ENCODE peak calls at places on chromosomes 13 and 19, in five cellular contexts. One of them, this sample, is unnamed.

GRCh38 chr13:44142911-44143665 is 230.5 kb upstream of the SERP2 start:
- DNase-seq in dermis microvascular lymphatic vessel endothelial cell: no peak
- DNase-seq in CD8-positive, alpha-beta T cell: no peak
- DNase-seq in NCI-H524 treated with DMSO at 0.1 percent for 48 hours: no peak
- DNase-seq in heart left ventricle: no peak
- DNase-seq in this sample: no peak

GRCh38 chr19:49894879-49895565 is 1.7 kb downstream of the IL4I1 start:
- DNase-seq in dermis microvascular lymphatic vessel endothelial cell: no peak
- DNase-seq in CD8-positive, alpha-beta T cell: peak
- DNase-seq in heart left ventricle: no peak
- DNase-seq in NCI-H524 treated with DMSO at 0.1 percent for 48 hours: no peak
- DNase-seq in this sample: no peak

GRCh38 chr19:38849147-38849745 is 540 bp downstream of the HNRNPL start:
- DNase-seq in heart left ventricle: peak
- DNase-seq in CD8-positive, alpha-beta T cell: peak
- DNase-seq in NCI-H524 treated with DMSO at 0.1 percent for 48 hours: peak
- DNase-seq in dermis microvascular lymphatic vessel endothelial cell: peak
- DNase-seq in this sample: peak

GRCh38 chr19:35114656-35115537 is 726 bp upstream of the FXYD3 start:
- DNase-seq in NCI-H524 treated with DMSO at 0.1 percent for 48 hours: no peak
- DNase-seq in dermis microvascular lymphatic vessel endothelial cell: no peak
- DNase-seq in heart left ventricle: peak
- DNase-seq in CD8-positive, alpha-beta T cell: peak
- DNase-seq in this sample: peak

GRCh38 chr13:41133951-41134350 is 1.3 kb upstream of the KBTBD6 start:
- DNase-seq in heart left ventricle: no peak
- DNase-seq in NCI-H524 treated with DMSO at 0.1 percent for 48 hours: no peak
- DNase-seq in CD8-positive, alpha-beta T cell: no peak
- DNase-seq in dermis microvascular lymphatic vessel endothelial cell: no peak
- DNase-seq in this sample: no peak

GRCh38 chr13:31629085-31629785 is 110.1 kb upstream of the RXFP2 start:
- DNase-seq in heart left ventricle: no peak
- DNase-seq in CD8-positive, alpha-beta T cell: no peak
- DNase-seq in dermis microvascular lymphatic vessel endothelial cell: no peak
- DNase-seq in NCI-H524 treated with DMSO at 0.1 percent for 48 hours: no peak
- DNase-seq in this sample: no peak

GRCh38 chr19:47740866-47741519 is 4.4 kb upstream of the NOP53 start:
- DNase-seq in heart left ventricle: no peak
- DNase-seq in dermis microvascular lymphatic vessel endothelial cell: no peak
- DNase-seq in CD8-positive, alpha-beta T cell: no peak
- DNase-seq in NCI-H524 treated with DMSO at 0.1 percent for 48 hours: no peak
- DNase-seq in this sample: no peak

GRCh38 chr19:29263305-29264080 is 50.5 kb upstream of the UQCRFS1 start:
- DNase-seq in NCI-H524 treated with DMSO at 0.1 percent for 48 hours: no peak
- DNase-seq in heart left ventricle: no peak
- DNase-seq in dermis microvascular lymphatic vessel endothelial cell: peak
- DNase-seq in CD8-positive, alpha-beta T cell: peak
- DNase-seq in this sample: peak

GRCh38 chr19:33797821-33798633 is 1.4 kb downstream of the KCTD15 start:
- DNase-seq in dermis microvascular lymphatic vessel endothelial cell: no peak
- DNase-seq in CD8-positive, alpha-beta T cell: no peak
- DNase-seq in heart left ventricle: peak
- DNase-seq in NCI-H524 treated with DMSO at 0.1 percent for 48 hours: no peak
- DNase-seq in this sample: no peak

GRCh38 chr13:45119469-45119989 is 781 bp upstream of the GTF2F2 start:
- DNase-seq in dermis microvascular lymphatic vessel endothelial cell: peak
- DNase-seq in CD8-positive, alpha-beta T cell: peak
- DNase-seq in heart left ventricle: no peak
- DNase-seq in NCI-H524 treated with DMSO at 0.1 percent for 48 hours: no peak
- DNase-seq in this sample: peak

GRCh38 chr19:55675661-55676354 is 782 bp downstream of the EPN1 start:
- DNase-seq in dermis microvascular lymphatic vessel endothelial cell: no peak
- DNase-seq in heart left ventricle: no peak
- DNase-seq in CD8-positive, alpha-beta T cell: no peak
- DNase-seq in NCI-H524 treated with DMSO at 0.1 percent for 48 hours: no peak
- DNase-seq in this sample: peak

GRCh38 chr13:95553614-95554385 is 1.3 kb downstream of the CLDN10 start:
- DNase-seq in dermis microvascular lymphatic vessel endothelial cell: no peak
- DNase-seq in NCI-H524 treated with DMSO at 0.1 percent for 48 hours: no peak
- DNase-seq in CD8-positive, alpha-beta T cell: no peak
- DNase-seq in heart left ventricle: no peak
- DNase-seq in this sample: no peak

GRCh38 chr19:10797541-10798256 is 38.3 kb downstream of the TMED1 start:
- DNase-seq in dermis microvascular lymphatic vessel endothelial cell: peak
- DNase-seq in heart left ventricle: no peak
- DNase-seq in NCI-H524 treated with DMSO at 0.1 percent for 48 hours: no peak
- DNase-seq in CD8-positive, alpha-beta T cell: peak
- DNase-seq in this sample: peak

GRCh38 chr13:89465366-89465765 is 1794.2 kb downstream of the SLITRK5 start:
- DNase-seq in dermis microvascular lymphatic vessel endothelial cell: no peak
- DNase-seq in heart left ventricle: no peak
- DNase-seq in NCI-H524 treated with DMSO at 0.1 percent for 48 hours: no peak
- DNase-seq in CD8-positive, alpha-beta T cell: no peak
- DNase-seq in this sample: no peak

GRCh38 chr13:99689955-99690354 is 188.7 kb downstream of the TM9SF2 start:
- DNase-seq in NCI-H524 treated with DMSO at 0.1 percent for 48 hours: no peak
- DNase-seq in dermis microvascular lymphatic vessel endothelial cell: no peak
- DNase-seq in CD8-positive, alpha-beta T cell: no peak
- DNase-seq in heart left ventricle: no peak
- DNase-seq in this sample: no peak

GRCh38 chr19:543912-544608 is at the start of gene GZMM:
- DNase-seq in heart left ventricle: no peak
- DNase-seq in NCI-H524 treated with DMSO at 0.1 percent for 48 hours: no peak
- DNase-seq in CD8-positive, alpha-beta T cell: peak
- DNase-seq in dermis microvascular lymphatic vessel endothelial cell: no peak
- DNase-seq in this sample: peak

GRCh38 chr13:33785384-33785783 is 32.6 kb upstream of the RFC3 start:
- DNase-seq in NCI-H524 treated with DMSO at 0.1 percent for 48 hours: no peak
- DNase-seq in CD8-positive, alpha-beta T cell: no peak
- DNase-seq in dermis microvascular lymphatic vessel endothelial cell: no peak
- DNase-seq in heart left ventricle: no peak
- DNase-seq in this sample: no peak

GRCh38 chr13:52804202-52804641 is 44.2 kb downstream of the PCDH8 start:
- DNase-seq in NCI-H524 treated with DMSO at 0.1 percent for 48 hours: no peak
- DNase-seq in heart left ventricle: no peak
- DNase-seq in CD8-positive, alpha-beta T cell: no peak
- DNase-seq in dermis microvascular lymphatic vessel endothelial cell: no peak
- DNase-seq in this sample: no peak

GRCh38 chr19:17184381-17184841 is 30.7 kb upstream of the USE1 start:
- DNase-seq in heart left ventricle: no peak
- DNase-seq in dermis microvascular lymphatic vessel endothelial cell: no peak
- DNase-seq in NCI-H524 treated with DMSO at 0.1 percent for 48 hours: no peak
- DNase-seq in CD8-positive, alpha-beta T cell: peak
- DNase-seq in this sample: peak

GRCh38 chr13:72290962-72291681 is 424.1 kb upstream of the DACH1 start:
- DNase-seq in heart left ventricle: no peak
- DNase-seq in NCI-H524 treated with DMSO at 0.1 percent for 48 hours: no peak
- DNase-seq in CD8-positive, alpha-beta T cell: no peak
- DNase-seq in dermis microvascular lymphatic vessel endothelial cell: no peak
- DNase-seq in this sample: no peak

GRCh38 chr13:50511877-50512332 is 331.6 kb downstream of the DLEU7 start:
- DNase-seq in NCI-H524 treated with DMSO at 0.1 percent for 48 hours: no peak
- DNase-seq in heart left ventricle: no peak
- DNase-seq in CD8-positive, alpha-beta T cell: no peak
- DNase-seq in dermis microvascular lymphatic vessel endothelial cell: no peak
- DNase-seq in this sample: peak

GRCh38 chr13:113123226-113124150 is 889 bp downstream of the F10 start:
- DNase-seq in NCI-H524 treated with DMSO at 0.1 percent for 48 hours: no peak
- DNase-seq in CD8-positive, alpha-beta T cell: no peak
- DNase-seq in dermis microvascular lymphatic vessel endothelial cell: no peak
- DNase-seq in heart left ventricle: no peak
- DNase-seq in this sample: no peak

GRCh38 chr19:54178581-54179261 is 5.8 kb upstream of the TMC4 start:
- DNase-seq in CD8-positive, alpha-beta T cell: peak
- DNase-seq in heart left ventricle: no peak
- DNase-seq in dermis microvascular lymphatic vessel endothelial cell: no peak
- DNase-seq in NCI-H524 treated with DMSO at 0.1 percent for 48 hours: no peak
- DNase-seq in this sample: no peak

GRCh38 chr19:30669329-30670010 is 297.3 kb downstream of the ZNF536 start:
- DNase-seq in dermis microvascular lymphatic vessel endothelial cell: no peak
- DNase-seq in heart left ventricle: peak
- DNase-seq in CD8-positive, alpha-beta T cell: peak
- DNase-seq in NCI-H524 treated with DMSO at 0.1 percent for 48 hours: no peak
- DNase-seq in this sample: no peak

GRCh38 chr19:944663-945241 is 18.9 kb downstream of the ARID3A start:
- DNase-seq in dermis microvascular lymphatic vessel endothelial cell: no peak
- DNase-seq in heart left ventricle: no peak
- DNase-seq in NCI-H524 treated with DMSO at 0.1 percent for 48 hours: no peak
- DNase-seq in CD8-positive, alpha-beta T cell: no peak
- DNase-seq in this sample: no peak

GRCh38 chr19:17532557-17532956 is 21.1 kb downstream of the PGLS start:
- DNase-seq in heart left ventricle: no peak
- DNase-seq in NCI-H524 treated with DMSO at 0.1 percent for 48 hours: no peak
- DNase-seq in dermis microvascular lymphatic vessel endothelial cell: no peak
- DNase-seq in CD8-positive, alpha-beta T cell: no peak
- DNase-seq in this sample: no peak